ENCODE peak calls at places on chromosomes 12 and 14, in four cellular contexts. Z is GM12878, K is H1, T is K562. Q is an unnamed sample.

GRCh38 chr12:128629979-128630378 is 193.8 kb downstream of the SLC15A4 start:
- DNase-seq in T (no peak), K (no peak), Z (no peak), Q (no peak)

GRCh38 chr12:13367973-13368372 is 171.4 kb downstream of the EMP1 start:
- DNase-seq in T (no peak), Z (no peak), K (no peak), Q (no peak)

GRCh38 chr14:36746907-36747306 is 85.2 kb downstream of the PAX9 start:
- DNase-seq in Z (no peak), K (no peak), T (no peak), Q (no peak)

GRCh38 chr12:26523708-26524150 is 309.3 kb downstream of the ITPR2 start:
- DNase-seq in T (no peak), Z (no peak), K (no peak), Q (no peak)

GRCh38 chr12:78712834-78713455 is 151.6 kb upstream of the SYT1 start:
- DNase-seq in Z (no peak), K (peak; percentile 2), T (no peak), Q (no peak)

GRCh38 chr12:123801573-123802178 is 39.6 kb downstream of the DNAH10 start:
- DNase-seq in T (no peak), K (no peak), Z (no peak), Q (peak; percentile 26)

GRCh38 chr12:117733292-117733805 is 235.4 kb downstream of the KSR2 start:
- DNase-seq in Z (no peak), K (no peak), T (no peak), Q (no peak)

GRCh38 chr12:116338064-116338872 is 60.8 kb upstream of the MED13L start:
- DNase-seq in T (no peak), Z (no peak), K (no peak), Q (no peak)

GRCh38 chr12:130916251-130916911 is 37.3 kb upstream of the ADGRD1 start:
- DNase-seq in T (peak; percentile 57), Z (peak; percentile 21), K (peak; percentile 53), Q (peak; percentile 38)

GRCh38 chr14:103740991-103741689 is 25.5 kb downstream of the ZFYVE21 start:
- DNase-seq in T (no peak), Z (no peak), K (no peak), Q (no peak)

GRCh38 chr14:69333791-69334337 is 64.2 kb downstream of the ERH start:
- DNase-seq in K (no peak), T (no peak), Z (no peak), Q (no peak)

GRCh38 chr12:57233357-57234232 is 4.1 kb downstream of the SHMT2 start:
- DNase-seq in Z (no peak), K (no peak), T (no peak), Q (no peak)

GRCh38 chr14:55052259-55052930 is 948 bp downstream of the MAPK1IP1L start:
- DNase-seq in K (no peak), T (no peak), Z (no peak), Q (no peak)

GRCh38 chr14:102046337-102047278 is 40.2 kb downstream of the HSP90AA1 start:
- DNase-seq in T (peak; percentile 74), K (peak; percentile 75), Z (no peak), Q (peak; percentile 82)

GRCh38 chr14:100285021-100285912 is 21.0 kb downstream of the SLC25A29 start:
- DNase-seq in K (no peak), Z (no peak), T (peak; percentile 94), Q (no peak)

GRCh38 chr12:73421832-73422231 is 1115.8 kb upstream of the ATXN7L3B start:
- DNase-seq in T (no peak), K (no peak), Z (no peak), Q (no peak)

GRCh38 chr12:94148841-94149780 is 734 bp downstream of the PLXNC1 start:
- DNase-seq in T (no peak), K (no peak), Z (no peak), Q (no peak)

GRCh38 chr12:89707992-89708792 is 446 bp downstream of the ATP2B1 start:
- DNase-seq in K (no peak), Z (no peak), T (peak; percentile 65), Q (no peak)

GRCh38 chr12:1533205-1533601 is 61.2 kb downstream of the FBXL14 start:
- DNase-seq in K (no peak), Z (peak; percentile 46), T (peak; percentile 28), Q (no peak)

GRCh38 chr12:124188561-124189405 is 106.1 kb upstream of the RFLNA start:
- DNase-seq in K (no peak), T (no peak), Z (no peak), Q (no peak)

GRCh38 chr12:91687052-91688017 is 458.3 kb downstream of the BTG1 start:
- DNase-seq in T (no peak), K (no peak), Z (peak; percentile 19), Q (peak; percentile 23)

GRCh38 chr12:125528300-125528699 is 463.1 kb downstream of the AACS start:
- DNase-seq in T (no peak), K (no peak), Z (no peak), Q (no peak)

GRCh38 chr12:49979061-49979586 is 6.4 kb downstream of the AQP6 start:
- DNase-seq in K (no peak), T (peak; percentile 4), Z (no peak), Q (no peak)

DNA sequence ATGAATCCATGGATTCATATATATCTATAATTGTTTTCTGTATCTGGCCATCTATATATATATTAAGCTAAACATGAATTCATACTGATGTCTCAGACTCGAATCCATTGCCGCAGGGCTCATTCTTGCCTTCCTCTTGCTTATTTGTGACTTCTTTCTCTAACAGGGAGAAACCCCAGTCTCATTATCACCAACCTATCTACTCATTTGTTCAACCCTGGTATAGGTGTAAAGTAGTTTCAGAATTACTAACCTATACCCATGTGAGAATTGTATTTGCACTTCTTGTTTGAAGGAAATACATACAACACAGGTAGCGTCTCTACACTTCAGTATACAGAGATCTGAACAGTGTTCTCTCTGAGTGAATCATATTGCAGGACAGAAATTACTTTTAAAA is 77.7 kb downstream of the PTPN11 start:
- DNase-seq in Z (peak; percentile 40), K (no peak), T (no peak), Q (no peak)
- TF ChIP-seq EGR1 in Z (no peak), K (no peak), T (no peak), Q (no peak)

GRCh38 chr14:28308727-28309126 is 457.9 kb upstream of the FOXG1 start:
- DNase-seq in K (no peak), T (no peak), Z (no peak), Q (no peak)
- TF ChIP-seq EGR1 in K (no peak), T (no peak), Z (no peak), Q (no peak)

GRCh38 chr14:68148276-68148675 is 328.7 kb downstream of the RAD51B start:
- DNase-seq in T (no peak), K (no peak), Z (no peak), Q (no peak)
- TF ChIP-seq EGR1 in T (no peak), K (no peak), Z (no peak), Q (no peak)

GRCh38 chr12:119072463-119072862 is 91.1 kb downstream of the SRRM4 start:
- DNase-seq in K (no peak), T (no peak), Z (no peak), Q (no peak)
- TF ChIP-seq EGR1 in K (no peak), T (no peak), Z (no peak), Q (no peak)

Q was measured in HCT116.